ENCODE peak calls at places on chromosomes 13 and 19, in six cellular contexts. R is activated B cell treated with CpG ODN at 0.5 μM for 24 hours, Q is endothelial cell, Z is A549, B is thoracic aorta, F is fibroblast of pulmonary artery. U is an unnamed sample.

GRCh38 chr13:40445557-40445990 is 220.9 kb downstream of the FOXO1 start:
- DNase-seq in R (peak), Q (peak), Z (no peak), B (no peak), F (peak), U (no peak)

GRCh38 chr13:96052655-96053002 is 572 bp downstream of the UGGT2 start:
- DNase-seq in R (no peak), Q (peak), Z (peak), B (no peak), F (peak), U (no peak)

GRCh38 chr13:109256866-109257760 is 529.3 kb downstream of the IRS2 start:
- DNase-seq in R (no peak), Q (no peak), Z (peak), B (no peak), F (peak), U (no peak)

GRCh38 chr19:1577090-1577928 is 9.2 kb upstream of the MEX3D start:
- DNase-seq in R (no peak), Q (no peak), Z (no peak), B (no peak), F (no peak), U (no peak)

GRCh38 chr19:51124216-51124615 is 490 bp upstream of the SIGLEC9 start:
- DNase-seq in R (no peak), Q (no peak), Z (no peak), B (no peak), F (no peak), U (no peak)

GRCh38 chr19:50719566-50719965 is at the start of gene SHANK1:
- DNase-seq in R (no peak), Q (no peak), Z (no peak), B (no peak), F (no peak), U (no peak)

GRCh38 chr19:44553478-44554171 is 24.1 kb upstream of the CEACAM20 start:
- DNase-seq in R (no peak), Q (no peak), Z (no peak), B (no peak), F (peak), U (no peak)

GRCh38 chr13:106847049-106847448 is 279.1 kb upstream of the ARGLU1 start:
- DNase-seq in R (no peak), Q (no peak), Z (no peak), B (no peak), F (no peak), U (no peak)

GRCh38 chr19:47651691-47652090 is 42.8 kb downstream of the BICRA start:
- DNase-seq in R (no peak), Q (no peak), Z (no peak), B (no peak), F (no peak), U (no peak)

DNA sequence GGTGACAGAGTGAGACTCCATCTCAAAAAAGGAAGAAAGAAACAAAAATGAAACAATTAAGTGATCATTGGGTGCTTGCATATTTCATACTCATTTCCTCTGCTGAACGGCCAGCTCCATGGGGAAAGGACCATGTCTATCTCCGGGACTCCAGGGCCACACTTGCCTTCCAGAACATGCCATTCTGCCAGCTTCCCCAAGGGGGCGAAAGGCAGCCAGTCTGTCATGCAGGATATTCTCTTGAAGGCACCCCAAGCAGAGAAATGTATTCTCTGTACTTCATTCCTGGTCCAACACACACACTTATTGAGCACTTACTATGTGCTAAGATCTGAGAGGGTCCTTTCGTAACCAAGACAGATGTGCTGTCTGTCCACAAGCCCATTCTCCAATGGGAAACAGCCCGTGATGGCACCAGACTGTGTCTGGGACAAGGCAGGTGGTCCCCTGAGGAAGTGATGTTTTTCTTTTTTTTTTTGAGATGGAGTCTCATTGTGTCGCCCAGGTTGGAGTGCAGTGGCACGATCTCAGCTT is 10.2 kb upstream of the CARM1 start:
- DNase-seq in R (no peak), Q (peak), Z (no peak), B (no peak), F (peak), U (no peak)
- TF ChIP-seq CTCF in R (no peak), Q (peak), Z (no peak), B (peak), F (peak), U (peak)

GRCh38 chr19:28026636-28027035 is 1186.3 kb downstream of the UQCRFS1 start:
- DNase-seq in R (no peak), Q (no peak), Z (no peak), B (no peak), F (no peak), U (no peak)
- TF ChIP-seq CTCF in R (no peak), Q (no peak), Z (no peak), B (no peak), F (no peak), U (no peak)

DNA sequence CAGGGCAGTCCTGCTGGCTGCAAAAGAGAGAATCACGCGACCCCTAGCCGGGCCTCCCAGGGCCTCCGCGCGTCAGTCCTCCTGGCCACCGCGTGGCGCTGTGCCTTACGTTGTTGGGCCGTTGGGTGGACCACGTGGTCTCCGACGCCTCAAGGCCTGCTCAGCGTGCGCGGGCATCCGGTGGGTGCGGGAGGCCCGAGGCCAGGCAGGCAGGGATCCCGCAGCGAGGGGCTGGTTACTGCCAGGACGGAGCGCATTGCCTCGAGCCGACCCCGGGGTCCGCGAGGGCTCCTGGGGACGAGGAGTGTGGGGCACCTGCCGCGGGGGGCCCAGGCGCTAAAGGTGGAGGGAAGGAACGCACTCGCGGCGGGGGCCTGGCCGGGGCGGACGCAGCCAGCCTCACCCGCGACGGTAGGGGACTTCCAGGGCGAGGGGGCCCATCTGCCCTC is at the start of gene TDRD12:
- DNase-seq in R (no peak), Q (no peak), Z (no peak), B (no peak), F (no peak), U (no peak)
- TF ChIP-seq CTCF in R (no peak), Q (no peak), Z (peak), B (no peak), F (no peak), U (no peak)

GRCh38 chr19:57465680-57466381 is 8.9 kb upstream of the VN1R1 start:
- DNase-seq in R (no peak), Q (peak), Z (peak), B (no peak), F (peak), U (no peak)
- TF ChIP-seq CTCF in R (no peak), Q (no peak), Z (peak), B (no peak), F (peak), U (no peak)

GRCh38 chr13:110714798-110715394 is 1.4 kb downstream of the ING1 start:
- DNase-seq in R (peak), Q (peak), Z (no peak), B (no peak), F (peak), U (peak)
- TF ChIP-seq CTCF in R (no peak), Q (no peak), Z (no peak), B (no peak), F (peak), U (no peak)

GRCh38 chr13:91247768-91248167 is 99.7 kb upstream of the MIR17HG start:
- DNase-seq in R (no peak), Q (no peak), Z (no peak), B (no peak), F (peak), U (no peak)
- TF ChIP-seq CTCF in R (no peak), Q (no peak), Z (no peak), B (no peak), F (peak), U (peak)

DNA sequence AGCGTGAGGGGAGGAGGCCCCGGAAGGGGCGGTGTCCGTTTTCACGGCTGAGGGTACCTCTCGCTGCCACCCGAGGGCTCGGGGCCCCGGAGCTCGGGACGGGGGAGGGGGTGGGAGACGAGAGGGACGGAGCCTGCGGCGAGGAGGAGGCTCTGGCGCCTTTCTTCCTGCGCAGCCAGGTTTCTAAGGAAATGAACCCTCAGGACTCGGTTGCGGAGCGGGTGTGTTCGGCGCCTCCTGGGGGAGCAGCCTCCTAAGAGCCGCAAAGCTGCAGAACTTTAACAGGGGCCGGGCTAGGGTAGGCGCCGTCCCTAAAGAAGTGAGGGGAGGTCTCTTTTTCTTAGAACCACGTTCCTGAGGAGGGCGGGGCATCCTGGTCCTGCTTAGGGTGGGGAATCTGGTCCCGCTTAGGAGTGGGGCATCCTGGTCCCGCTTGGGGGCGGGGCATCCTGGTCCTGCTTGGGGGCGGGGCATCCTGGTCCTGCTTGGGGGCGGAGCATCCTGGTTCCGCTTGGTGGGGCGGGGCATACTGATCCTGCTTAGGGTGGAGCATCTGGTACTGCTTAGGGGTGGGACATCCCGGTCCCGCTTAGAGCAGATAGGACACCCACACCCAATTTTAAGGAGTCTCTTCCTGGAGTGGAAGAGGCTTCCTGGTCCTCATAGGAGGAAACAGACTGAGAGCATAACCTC is 6.2 kb downstream of the SYT5 start:
- DNase-seq in R (no peak), Q (peak), Z (peak), B (no peak), F (peak), U (no peak)
- TF ChIP-seq CTCF in R (no peak), Q (no peak), Z (no peak), B (no peak), F (peak), U (no peak)

DNA sequence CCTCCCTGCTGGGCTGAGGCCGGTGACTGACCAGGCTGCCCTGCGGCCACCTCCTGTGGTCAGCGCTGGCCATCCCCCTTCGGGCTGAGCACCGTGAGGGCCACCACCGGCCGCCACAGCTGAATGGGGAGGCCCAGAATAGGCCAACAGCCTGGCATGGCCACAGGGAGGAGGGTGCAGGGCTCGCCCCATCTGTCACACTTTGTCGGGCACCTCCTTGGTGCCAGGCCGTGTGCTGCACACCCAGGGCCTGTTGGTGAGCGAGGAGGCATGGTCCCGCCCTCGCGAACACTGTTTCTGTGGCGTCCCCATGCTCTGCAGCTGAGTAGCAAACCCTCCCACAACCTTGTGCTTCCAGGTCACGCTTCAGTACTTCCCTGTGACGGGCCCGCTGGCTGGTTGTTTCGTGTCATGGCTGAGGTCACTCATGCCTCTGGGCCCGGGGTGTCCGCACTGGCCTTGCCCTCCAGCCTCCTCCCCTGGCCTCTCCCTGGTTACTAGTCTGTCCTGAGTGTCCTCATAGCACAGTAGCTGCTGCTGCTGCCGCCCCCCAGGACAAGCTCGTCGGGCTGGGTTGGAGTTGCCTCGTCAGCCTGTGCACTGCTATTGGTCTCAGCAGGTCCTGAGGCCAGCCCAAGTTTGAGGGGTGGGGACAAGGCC is 15.2 kb downstream of the EPN1 start:
- DNase-seq in R (no peak), Q (no peak), Z (no peak), B (no peak), F (no peak), U (no peak)
- TF ChIP-seq CTCF in R (no peak), Q (no peak), Z (no peak), B (no peak), F (no peak), U (no peak)

DNA sequence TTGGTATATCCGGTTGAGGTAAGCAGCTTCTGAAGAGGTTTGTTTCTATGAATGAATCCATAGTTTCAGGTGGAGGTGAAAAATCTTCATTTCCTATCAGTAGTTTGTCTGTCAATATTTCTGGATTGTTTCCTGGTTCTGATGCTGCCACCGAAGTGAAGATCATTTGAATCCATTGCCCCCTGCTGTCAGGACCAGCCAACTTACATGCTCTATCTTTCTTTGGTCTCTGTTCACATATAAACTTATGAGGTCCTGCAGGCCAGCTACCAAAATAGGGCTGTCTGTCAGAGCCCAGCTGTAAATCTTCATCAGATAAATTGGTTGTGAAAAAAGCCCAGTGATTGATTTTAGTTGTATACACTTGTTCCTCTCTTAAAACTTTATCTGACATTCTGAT is 15.2 kb upstream of the N4BP2L1 start:
- DNase-seq in R (no peak), Q (peak), Z (peak), B (no peak), F (peak), U (no peak)
- TF ChIP-seq CTCF in R (peak), Q (peak), Z (no peak), B (no peak), F (peak), U (peak)

DNA sequence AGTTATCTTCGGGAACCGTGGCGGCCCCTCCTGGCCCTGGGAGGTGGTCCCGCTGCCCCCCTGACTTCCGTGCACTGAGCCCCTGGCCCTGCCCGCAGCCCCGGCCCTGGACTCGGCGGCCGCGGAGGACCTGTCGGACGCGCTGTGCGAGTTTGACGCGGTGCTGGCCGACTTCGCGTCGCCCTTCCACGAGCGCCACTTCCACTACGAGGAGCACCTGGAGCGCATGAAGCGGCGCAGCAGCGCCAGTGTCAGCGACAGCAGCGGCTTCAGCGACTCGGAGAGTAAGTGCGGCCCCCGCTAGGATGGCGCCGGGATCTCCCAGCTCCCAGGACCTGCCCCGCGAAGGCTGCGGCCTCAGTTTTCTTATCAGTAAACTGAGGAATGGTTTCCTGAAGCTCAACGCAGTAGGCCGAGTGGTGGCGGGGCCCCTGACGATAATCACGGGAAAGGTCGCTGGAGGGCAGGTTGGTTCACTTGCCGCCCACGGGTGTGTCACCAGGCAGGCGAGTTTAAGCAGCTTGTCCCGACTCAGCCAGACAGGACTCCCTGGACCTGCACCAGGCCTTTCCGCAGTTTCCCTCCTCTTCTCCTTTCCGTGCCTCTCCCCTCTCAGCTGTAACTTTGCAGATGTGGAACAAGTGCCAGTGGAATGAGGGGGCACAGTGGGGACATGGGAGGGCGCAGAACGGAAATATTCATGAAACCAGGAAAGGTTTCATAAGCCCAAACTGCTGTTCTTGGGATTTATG is 1.0 kb downstream of the RGCC start:
- DNase-seq in R (peak), Q (peak), Z (no peak), B (no peak), F (no peak), U (no peak)
- TF ChIP-seq CTCF in R (no peak), Q (no peak), Z (no peak), B (no peak), F (no peak), U (no peak)

U was measured in progenitor cell of endocrine pancreas.